ENCODE peak calls at places on chromosomes 4 and X, in nine cellular contexts. E is esophagus squamous epithelium, S is adrenal gland, Y is uterus, I is spleen, H is GM12878, D is IMR-90, T is tibial nerve, C is right lobe of liver. L is an unnamed sample.

GRCh38 chr4:6443035-6444023 is 29.1 kb downstream of the PPP2R2C start:
- DNase-seq in E (no peak), S (no peak), Y (no peak), I (peak; percentile 54), H (no peak), D (no peak), T (no peak), C (no peak), L (no peak)

GRCh38 chrX:133151320-133151719 is 54.4 kb upstream of the USP26 start:
- DNase-seq in E (no peak), S (no peak), Y (no peak), I (no peak), H (no peak), D (no peak), T (no peak), C (no peak), L (no peak)

GRCh38 chr4:168621806-168622589 is 125.1 kb downstream of the PALLD start:
- DNase-seq in E (no peak), S (no peak), Y (no peak), I (no peak), H (no peak), D (peak; percentile 90), T (no peak), C (no peak), L (no peak)

GRCh38 chr4:107261241-107261874 is 225.2 kb upstream of the DKK2 start:
- DNase-seq in E (no peak), S (no peak), Y (no peak), I (no peak), H (no peak), D (no peak), T (no peak), C (no peak), L (no peak)

GRCh38 chr4:77922158-77923094 is 59.8 kb downstream of the MRPL1 start:
- DNase-seq in E (no peak), S (no peak), Y (no peak), I (no peak), H (no peak), D (peak; percentile 83), T (no peak), C (no peak), L (no peak)

GRCh38 chrX:10989386-10989785 is 121.7 kb upstream of the HCCS start:
- DNase-seq in E (no peak), S (no peak), Y (no peak), I (no peak), H (no peak), D (no peak), T (no peak), C (no peak), L (no peak)

GRCh38 chr4:40223343-40223742 is 26.5 kb downstream of the RHOH start:
- DNase-seq in E (no peak), S (no peak), Y (no peak), I (no peak), H (no peak), D (no peak), T (no peak), C (no peak), L (no peak)

GRCh38 chr4:85522836-85523235 is 47.9 kb downstream of the ARHGAP24 start:
- DNase-seq in E (no peak), S (no peak), Y (no peak), I (no peak), H (no peak), D (no peak), T (no peak), C (no peak), L (no peak)

GRCh38 chr4:83025563-83025962 is 9.4 kb upstream of the COPS4 start:
- DNase-seq in E (no peak), S (no peak), Y (no peak), I (no peak), H (no peak), D (no peak), T (no peak), C (no peak), L (no peak)

GRCh38 chrX:96692454-96692853 is 7.8 kb downstream of the DIAPH2 start:
- DNase-seq in E (no peak), S (no peak), Y (no peak), I (no peak), H (no peak), D (peak; percentile 10), T (no peak), C (no peak), L (no peak)

GRCh38 chr4:118740869-118741268 is 55.7 kb downstream of the METTL14 start:
- DNase-seq in E (no peak), S (no peak), Y (no peak), I (no peak), H (no peak), D (no peak), T (no peak), C (no peak), L (no peak)

GRCh38 chr4:122666527-122667245 is 45.8 kb upstream of the IL21 start:
- DNase-seq in E (no peak), S (peak; percentile 30), Y (no peak), I (no peak), H (no peak), D (peak; percentile 97), T (no peak), C (no peak), L (no peak)

GRCh38 chr4:26022346-26022891 is 108.4 kb downstream of the SMIM20 start:
- DNase-seq in E (no peak), S (no peak), Y (no peak), I (no peak), H (no peak), D (peak; percentile 80), T (no peak), C (no peak), L (peak; percentile 68)

GRCh38 chr4:185597532-185598188 is 62.4 kb upstream of the PDLIM3 start:
- DNase-seq in E (no peak), S (peak; percentile 80), Y (peak; percentile 82), I (peak; percentile 87), H (peak; percentile 33), D (peak; percentile 82), T (peak; percentile 77), C (peak; percentile 76), L (peak; percentile 80)

GRCh38 chr4:13892739-13893105 is 265.2 kb upstream of the BOD1L1 start:
- DNase-seq in E (no peak), S (no peak), Y (no peak), I (no peak), H (no peak), D (peak; percentile 65), T (no peak), C (no peak), L (no peak)

DNA sequence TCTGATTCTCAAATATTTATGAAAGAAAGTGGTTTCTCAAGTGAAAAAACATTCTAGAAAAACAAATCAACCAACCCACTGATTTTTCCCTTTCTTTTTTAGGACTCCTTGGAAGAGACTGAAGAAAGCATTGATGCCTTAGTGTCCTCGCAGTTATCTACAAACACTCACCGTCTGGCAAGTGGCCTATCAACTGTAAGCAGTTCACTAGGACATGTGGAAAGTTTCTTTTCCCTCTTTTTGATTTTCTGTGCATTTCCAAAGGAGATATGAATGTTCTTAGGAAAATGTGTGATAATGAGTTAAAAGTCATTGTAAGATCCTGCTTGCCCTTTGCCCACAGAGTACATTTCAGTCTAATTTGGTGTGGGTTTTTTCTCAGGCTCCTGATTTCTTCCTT is 95.9 kb downstream of the SYTL5 start:
- DNase-seq in E (no peak), S (peak; percentile 26), Y (no peak), I (no peak), H (no peak), D (no peak), T (no peak), C (no peak), L (no peak)
- H3K9me3 ChIP-seq in E (no peaks in the 10 kb centered on the region), S (no peaks in the 10 kb centered on the region), Y (no peaks in the 10 kb centered on the region), I (peaks cover 26% of the 10 kb centered on the region), H (no peaks in the 10 kb centered on the region), D (no peaks in the 10 kb centered on the region), T (no peaks in the 10 kb centered on the region), C (no peaks in the 10 kb centered on the region), L (peaks cover 16% of the 10 kb centered on the region)

DNA sequence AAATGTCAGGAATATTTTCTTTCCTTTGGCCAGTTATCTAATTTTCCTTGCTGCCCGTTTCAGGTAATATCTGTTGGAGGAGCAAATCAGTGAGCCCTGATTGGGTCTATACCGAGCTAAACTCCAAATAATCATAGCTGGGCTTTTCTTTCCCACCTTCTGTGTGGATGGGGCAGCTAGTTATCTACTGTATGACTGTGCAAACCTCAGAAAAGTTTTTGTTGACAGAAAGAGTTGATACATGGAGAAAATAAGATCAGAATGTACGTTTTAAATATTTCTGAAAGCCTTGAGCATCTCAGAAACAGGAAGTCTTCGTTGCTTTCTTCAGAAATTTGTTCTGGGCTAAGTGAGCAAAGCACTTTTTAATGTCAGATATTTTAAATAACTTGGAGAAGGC is 6.2 kb upstream of the CXCL5 start:
- DNase-seq in E (no peak), S (no peak), Y (no peak), I (no peak), H (no peak), D (no peak), T (no peak), C (no peak), L (no peak)
- H3K27ac ChIP-seq in E (no peak overlapping the region), S (no peak overlapping the region), Y (no peak overlapping the region), I (no peak overlapping the region), H (no peak overlapping the region), D (no peak overlapping the region), T (no peak overlapping the region), C (no peak overlapping the region), L (peak overlapping the region; percentile 26)

GRCh38 chr4:173700650-173701049 is 170.6 kb upstream of the HAND2 start:
- DNase-seq in E (no peak), S (no peak), Y (no peak), I (no peak), H (no peak), D (no peak), T (no peak), C (no peak), L (no peak)
- TF ChIP-seq POLR2A in E (no peak), S (no peak), Y (no peak), I (no peak), H (no peak), D (no peak), T (no peak), C (no peak), L (no peak)

GRCh38 chr4:99863-100262 is 24.4 kb upstream of the ZNF718 start:
- DNase-seq in E (no peak), S (no peak), Y (no peak), I (no peak), H (no peak), D (no peak), T (no peak), C (no peak), L (no peak)

GRCh38 chr4:98386-98785 is 25.9 kb upstream of the ZNF718 start:
- DNase-seq in E (no peak), S (no peak), Y (no peak), I (no peak), H (no peak), D (no peak), T (no peak), C (no peak), L (no peak)
- H3K9me3 ChIP-seq in E (peaks cover 74% of the 10 kb centered on the region), S (no peaks in the 10 kb centered on the region), Y (no peaks in the 10 kb centered on the region), I (peaks cover 100% of the 10 kb centered on the region), H (peaks cover 6% of the 10 kb centered on the region), D (peaks cover 52% of the 10 kb centered on the region), T (peaks cover 100% of the 10 kb centered on the region), C (no peaks in the 10 kb centered on the region), L (peaks cover 45% of the 10 kb centered on the region)

GRCh38 chr4:3772632-3773031 is 6.4 kb downstream of the ADRA2C start:
- DNase-seq in E (no peak), S (no peak), Y (no peak), I (no peak), H (no peak), D (no peak), T (no peak), C (no peak), L (no peak)
- H3K27ac ChIP-seq in E (no peak overlapping the region), S (no peak overlapping the region), Y (no peak overlapping the region), I (no peak overlapping the region), H (no peak overlapping the region), D (no peak overlapping the region), T (no peak overlapping the region), C (no peak overlapping the region), L (no peak overlapping the region)

GRCh38 chrX:123860506-123860840 is 620 bp downstream of the XIAP start:
- DNase-seq in E (no peak), S (peak; percentile 35), Y (no peak), I (no peak), H (peak; percentile 21), D (no peak), T (peak; percentile 20), C (no peak), L (peak; percentile 38)
- TF ChIP-seq POLR2A in E (no peak), S (no peak), Y (no peak), I (no peak), H (no peak), D (no peak), T (no peak), C (peak; percentile 45), L (no peak)

L was measured in stomach.